ENCODE peak calls at places on chromosome 20, in five cellular contexts. D is mesenchymal stem cell, L is H1, H is neuronal stem cell, T is IMR-90. J is an unnamed sample. For H3K9me3, the result is how much of the 10 kb centered on the place peaks cover.

GRCh38 chr20:54209216-54209813 is 1.4 kb downstream of the PFDN4 start:
- DNase-seq in D (no peak), L (no peak), H (no peak), T (no peak), J (no peak)

GRCh38 chr20:37644605-37645004 is 49.2 kb upstream of the CTNNBL1 start:
- DNase-seq in D (no peak), L (no peak), H (no peak), T (no peak), J (no peak)

GRCh38 chr20:48298851-48299484 is 513.7 kb upstream of the SULF2 start:
- DNase-seq in D (peak), L (no peak), H (no peak), T (peak), J (no peak)

GRCh38 chr20:23595941-23596340 is 9.8 kb downstream of the CST9 start:
- DNase-seq in D (no peak), L (no peak), H (no peak), T (no peak), J (no peak)

GRCh38 chr20:45545754-45546453 is 1.3 kb downstream of the EPPIN start:
- DNase-seq in D (peak), L (peak), H (peak), T (peak), J (peak)

GRCh38 chr20:51447097-51447764 is 95.3 kb downstream of the NFATC2 start:
- DNase-seq in D (peak), L (no peak), H (peak), T (peak), J (no peak)

GRCh38 chr20:37389241-37389747 is 43.4 kb downstream of the SRC start:
- DNase-seq in D (no peak), L (no peak), H (no peak), T (no peak), J (peak)

GRCh38 chr20:23754731-23755130 is 4.0 kb upstream of the CST1 start:
- DNase-seq in D (no peak), L (no peak), H (no peak), T (no peak), J (no peak)

GRCh38 chr20:63915471-63915870 is 20.5 kb downstream of the DNAJC5 start:
- DNase-seq in D (no peak), L (no peak), H (no peak), T (no peak), J (no peak)

GRCh38 chr20:61562897-61563504 is 310.9 kb downstream of the CDH4 start:
- DNase-seq in D (no peak), L (no peak), H (no peak), T (no peak), J (no peak)

GRCh38 chr20:33359399-33360261 is 41.7 kb downstream of the CDK5RAP1 start:
- DNase-seq in D (peak), L (no peak), H (no peak), T (no peak), J (no peak)

GRCh38 chr20:37379967-37380828 is 34.3 kb downstream of the SRC start:
- DNase-seq in D (peak), L (no peak), H (no peak), T (peak), J (no peak)

GRCh38 chr20:9838378-9839295 is at the start of gene PAK5:
- DNase-seq in D (peak), L (peak), H (peak), T (peak), J (peak)

GRCh38 chr20:5178046-5178445 is 51.2 kb downstream of the CDS2 start:
- DNase-seq in D (no peak), L (no peak), H (no peak), T (no peak), J (no peak)

GRCh38 chr20:1173698-1174097 is 11.1 kb downstream of the TMEM74B start:
- DNase-seq in D (no peak), L (no peak), H (no peak), T (no peak), J (no peak)

GRCh38 chr20:60060593-60060992 is 102.4 kb downstream of the CDH26 start:
- DNase-seq in D (no peak), L (no peak), H (no peak), T (no peak), J (no peak)

GRCh38 chr20:17155401-17155800 is 71.4 kb upstream of the PCSK2 start:
- DNase-seq in D (no peak), L (no peak), H (no peak), T (no peak), J (no peak)

GRCh38 chr20:43650997-43651525 is 15.9 kb upstream of the MYBL2 start:
- DNase-seq in D (no peak), L (no peak), H (no peak), T (no peak), J (no peak)

GRCh38 chr20:7155794-7156193 is 388.3 kb downstream of the BMP2 start:
- DNase-seq in D (no peak), L (no peak), H (no peak), T (no peak), J (no peak)

GRCh38 chr20:982754-983153 is 19.4 kb downstream of the RSPO4 start:
- DNase-seq in D (no peak), L (no peak), H (no peak), T (no peak), J (peak)

GRCh38 chr20:25178563-25179438 is 16.7 kb upstream of the ENTPD6 start:
- DNase-seq in D (peak), L (peak), H (peak), T (peak), J (no peak)

GRCh38 chr20:41697861-41698559 is 79.8 kb upstream of the CHD6 start:
- DNase-seq in D (peak), L (no peak), H (no peak), T (peak), J (peak)

GRCh38 chr20:51508158-51508557 is 34.4 kb downstream of the NFATC2 start:
- DNase-seq in D (no peak), L (no peak), H (no peak), T (no peak), J (no peak)

GRCh38 chr20:51387125-51387865 is 155.2 kb downstream of the NFATC2 start:
- DNase-seq in D (no peak), L (peak), H (no peak), T (peak), J (peak)

GRCh38 chr20:46959081-46959692 is 64.5 kb downstream of the EYA2 start:
- DNase-seq in D (peak), L (no peak), H (no peak), T (peak), J (no peak)

GRCh38 chr20:37360515-37361115 is 14.7 kb downstream of the SRC start:
- DNase-seq in D (no peak), L (no peak), H (no peak), T (no peak), J (no peak)

GRCh38 chr20:17909745-17910345 is 58.7 kb downstream of the SNX5 start:
- DNase-seq in D (no peak), L (no peak), H (no peak), T (no peak), J (no peak)

GRCh38 chr20:64079273-64080012 is at the start of gene RGS19:
- DNase-seq in D (no peak), L (peak), H (peak), T (peak), J (peak)

GRCh38 chr20:51462566-51463276 is 79.8 kb downstream of the NFATC2 start:
- DNase-seq in D (peak), L (no peak), H (no peak), T (peak), J (no peak)

GRCh38 chr20:43191143-43191542 is 1.4 kb upstream of the PTPRT start:
- DNase-seq in D (no peak), L (no peak), H (no peak), T (no peak), J (no peak)

GRCh38 chr20:48383252-48383651 is 444.5 kb downstream of the PREX1 start:
- DNase-seq in D (no peak), L (no peak), H (no peak), T (no peak), J (no peak)

GRCh38 chr20:50797142-50797541 is 2.3 kb downstream of the BCAS4 start:
- DNase-seq in D (no peak), L (no peak), H (no peak), T (no peak), J (no peak)

GRCh38 chr20:41643504-41643938 is 25.3 kb upstream of the CHD6 start:
- DNase-seq in D (peak), L (no peak), H (no peak), T (peak), J (peak)

GRCh38 chr20:60430516-60431001 is 472.3 kb downstream of the CDH26 start:
- DNase-seq in D (no peak), L (no peak), H (no peak), T (no peak), J (no peak)

GRCh38 chr20:62872863-62873261 is 11.2 kb upstream of the TCFL5 start:
- DNase-seq in D (no peak), L (no peak), H (no peak), T (no peak), J (no peak)
- H2AK5ac ChIP-seq in D (no peak), L (no peak), H (no peak), T (no peak), J (no peak)

GRCh38 chr20:31476313-31476623 is 1.2 kb downstream of the REM1 start:
- DNase-seq in D (no peak), L (no peak), H (no peak), T (no peak), J (no peak)

GRCh38 chr20:31475472-31476312 is 604 bp downstream of the REM1 start:
- DNase-seq in D (no peak), L (no peak), H (no peak), T (no peak), J (no peak)

GRCh38 chr20:31474097-31474436 is 860 bp downstream of the DEFB124 start:
- DNase-seq in D (no peak), L (no peak), H (no peak), T (no peak), J (no peak)

GRCh38 chr20:31475032-31475431 is at the start of the genes DEFB124 and REM1:
- DNase-seq in D (no peak), L (no peak), H (no peak), T (no peak), J (peak)

GRCh38 chr20:31476648-31477220 is 1.6 kb downstream of the REM1 start:
- DNase-seq in D (no peak), L (no peak), H (no peak), T (no peak), J (no peak)
- H3K9me3 ChIP-seq in D (under half), L (half or more), H (under half), T (under half), J (half or more)

DNA sequence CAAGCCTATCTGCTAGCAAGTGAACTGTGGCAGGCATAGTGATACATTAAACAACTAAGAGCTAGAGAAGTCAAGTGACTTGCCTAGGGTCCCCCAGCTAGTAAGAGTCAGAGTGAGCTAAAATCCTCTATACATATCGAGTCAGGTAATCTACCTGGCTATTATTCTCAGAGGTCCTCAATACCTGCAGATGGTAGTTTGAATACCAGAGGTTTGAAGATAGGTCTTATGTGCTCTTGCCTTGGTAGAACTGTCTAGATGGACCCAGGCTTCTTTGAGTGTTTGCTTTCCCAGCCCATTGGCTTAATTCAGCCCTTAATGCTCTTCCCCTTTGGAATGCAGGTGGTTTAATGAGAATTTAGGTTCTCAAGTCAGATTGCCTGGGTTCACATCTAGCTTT is 1.1 kb downstream of the ERGIC3 start:
- DNase-seq in D (no peak), L (no peak), H (no peak), T (no peak), J (no peak)
- H3K18ac ChIP-seq in D (no peak), L (no peak), H (no peak), T (no peak), J (no peak)

DNA sequence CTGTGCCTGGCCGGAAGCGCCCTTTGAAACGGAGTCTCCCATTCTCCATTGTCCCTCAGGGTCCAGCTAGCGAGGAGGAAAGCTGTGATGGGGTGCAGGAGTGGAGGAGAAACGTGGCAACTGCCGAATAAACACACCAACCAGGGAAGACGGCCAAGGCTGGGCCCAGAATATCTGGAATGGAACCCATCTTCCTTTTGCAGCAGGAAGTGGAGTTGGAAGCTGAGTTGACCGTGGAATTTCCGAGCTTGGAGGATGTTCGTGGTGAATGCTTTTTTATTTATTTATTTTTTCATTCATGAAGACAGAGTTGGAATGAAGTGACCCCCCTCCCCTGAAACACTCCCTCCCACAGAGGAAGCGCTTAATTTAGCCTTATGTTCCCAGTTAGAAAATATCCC is 105.6 kb upstream of the RNF24 start:
- DNase-seq in D (no peak), L (no peak), H (no peak), T (no peak), J (no peak)
- H2AK5ac ChIP-seq in D (peak), L (no peak), H (no peak), T (peak), J (no peak)

GRCh38 chr20:35339007-35339406 is 46.8 kb upstream of the FAM83C start:
- DNase-seq in D (peak), L (no peak), H (no peak), T (peak), J (no peak)
- H3K9me3 ChIP-seq in D (under half), L (under half), H (under half), T (under half), J (under half)